ENCODE peak calls at places on chromosomes 3 and 15, in six cellular contexts. O, Q, B, S, I and Z are unnamed samples.
A peak's percentile ranks its signal among the peaks of the same experiment; 100 is the strongest.

GRCh38 chr3:136197159-136197715 is 1.1 kb upstream of the MSL2 start:
- DNase-seq in O (no peak), Q (no peak), B (no peak), S (no peak), I (peak; percentile 9), Z (no peak)

GRCh38 chr3:100125539-100125938 is 11.2 kb upstream of the FILIP1L start:
- DNase-seq in O (no peak), Q (no peak), B (peak; percentile 9), S (no peak), I (no peak), Z (no peak)

GRCh38 chr15:89556413-89557262 is 18.6 kb upstream of the TICRR start:
- DNase-seq in O (peak; percentile 55), Q (peak; percentile 77), B (peak; percentile 75), S (peak; percentile 24), I (peak; percentile 54), Z (peak; percentile 9)

GRCh38 chr3:119333773-119334492 is 39.8 kb downstream of the ARHGAP31 start:
- DNase-seq in O (no peak), Q (no peak), B (no peak), S (no peak), I (no peak), Z (no peak)

GRCh38 chr3:46542344-46542743 is 23.8 kb downstream of the LRRC2 start:
- DNase-seq in O (no peak), Q (no peak), B (no peak), S (no peak), I (no peak), Z (no peak)

GRCh38 chr3:84601303-84601702 is 357.5 kb upstream of the CADM2 start:
- DNase-seq in O (no peak), Q (no peak), B (peak; percentile 55), S (no peak), I (no peak), Z (no peak)

GRCh38 chr15:89781891-89782618 is 5.9 kb downstream of the MESP2 start:
- DNase-seq in O (peak; percentile 60), Q (peak; percentile 70), B (peak; percentile 78), S (no peak), I (no peak), Z (no peak)

GRCh38 chr3:142963266-142964149 is at the start of gene PAQR9:
- DNase-seq in O (peak; percentile 52), Q (no peak), B (no peak), S (peak; percentile 2), I (peak; percentile 29), Z (no peak)

GRCh38 chr3:23810342-23811116 is 4.8 kb downstream of the UBE2E1 start:
- DNase-seq in O (peak; percentile 70), Q (no peak), B (peak; percentile 38), S (peak; percentile 45), I (peak; percentile 52), Z (peak; percentile 20)

GRCh38 chr3:185995352-185995751 is 57.5 kb upstream of the TRA2B start:
- DNase-seq in O (peak; percentile 26), Q (peak; percentile 91), B (peak; percentile 92), S (no peak), I (no peak), Z (no peak)